ENCODE peak calls at places on chromosomes 6 and 20, in seven cellular contexts. D, T, L, R, Q, X and M are unnamed samples.
A peak's percentile ranks its signal among the peaks of the same experiment; 100 is the strongest.

GRCh38 chr6:132401120-132401940 is at the start of gene MOXD1:
- DNase-seq in D (peak; percentile 64), Q (peak; percentile 41), R (peak; percentile 72), T (peak; percentile 43), X (peak; percentile 45), L (peak; percentile 72), M (peak; percentile 78)

GRCh38 chr20:36214684-36215256 is 21.5 kb upstream of the AAR2 start:
- DNase-seq in X (no peak), D (no peak), T (peak; percentile 34), R (peak; percentile 60), L (peak; percentile 43), Q (peak; percentile 50), M (peak; percentile 67)

GRCh38 chr6:150016324-150017185 is 8.8 kb downstream of the RAET1L start:
- DNase-seq in Q (peak; percentile 71), D (peak; percentile 51), R (peak; percentile 62), T (peak; percentile 52), L (no peak), X (peak; percentile 80), M (peak; percentile 76)

GRCh38 chr20:401682-402495 is 6.2 kb upstream of the RBCK1 start:
- DNase-seq in Q (peak; percentile 98), T (no peak), L (no peak), R (no peak), D (no peak), X (no peak), M (no peak)

GRCh38 chr6:152380351-152380767 is 256.8 kb downstream of the SYNE1 start:
- DNase-seq in Q (peak; percentile 55), L (no peak), D (no peak), X (peak; percentile 25), T (peak; percentile 35), R (no peak), M (no peak)

GRCh38 chr6:134287863-134288537 is 29.9 kb downstream of the SGK1 start:
- DNase-seq in L (no peak), D (no peak), R (no peak), T (no peak), Q (no peak), X (no peak), M (no peak)

GRCh38 chr6:37943436-37944058 is 124.0 kb downstream of the ZFAND3 start:
- DNase-seq in L (no peak), X (no peak), D (no peak), Q (peak; percentile 31), T (no peak), R (no peak), M (no peak)

GRCh38 chr6:83467620-83468036 is 36.8 kb upstream of the ME1 start:
- DNase-seq in X (peak; percentile 16), T (no peak), D (no peak), L (no peak), Q (no peak), R (no peak), M (no peak)

GRCh38 chr20:41412324-41412723 is 45.7 kb upstream of the EMILIN3 start:
- DNase-seq in L (no peak), D (no peak), Q (peak; percentile 29), R (no peak), T (no peak), X (no peak), M (no peak)

GRCh38 chr6:21500314-21500713 is 93.2 kb upstream of the SOX4 start:
- DNase-seq in Q (no peak), R (no peak), T (no peak), D (no peak), L (no peak), X (no peak), M (no peak)

GRCh38 chr6:151652338-151652737 is 155.1 kb upstream of the ESR1 start:
- DNase-seq in D (no peak), T (no peak), L (no peak), R (no peak), Q (peak; percentile 79), X (no peak), M (no peak)

GRCh38 chr6:1328129-1328528 is 16.2 kb downstream of the FOXQ1 start:
- DNase-seq in T (no peak), D (no peak), R (no peak), X (no peak), Q (peak; percentile 33), L (no peak), M (no peak)

GRCh38 chr6:158278015-158278414 is 34.2 kb upstream of the TULP4 start:
- DNase-seq in T (no peak), L (no peak), Q (no peak), R (no peak), X (no peak), D (no peak), M (no peak)

GRCh38 chr20:22762576-22763256 is 178.3 kb upstream of the FOXA2 start:
- DNase-seq in L (no peak), Q (peak; percentile 97), R (no peak), T (no peak), X (no peak), D (no peak), M (no peak)

GRCh38 chr6:118080547-118080946 is 173.5 kb downstream of the SLC35F1 start:
- DNase-seq in X (no peak), D (no peak), R (no peak), Q (peak; percentile 3), T (no peak), L (no peak), M (no peak)

DNA sequence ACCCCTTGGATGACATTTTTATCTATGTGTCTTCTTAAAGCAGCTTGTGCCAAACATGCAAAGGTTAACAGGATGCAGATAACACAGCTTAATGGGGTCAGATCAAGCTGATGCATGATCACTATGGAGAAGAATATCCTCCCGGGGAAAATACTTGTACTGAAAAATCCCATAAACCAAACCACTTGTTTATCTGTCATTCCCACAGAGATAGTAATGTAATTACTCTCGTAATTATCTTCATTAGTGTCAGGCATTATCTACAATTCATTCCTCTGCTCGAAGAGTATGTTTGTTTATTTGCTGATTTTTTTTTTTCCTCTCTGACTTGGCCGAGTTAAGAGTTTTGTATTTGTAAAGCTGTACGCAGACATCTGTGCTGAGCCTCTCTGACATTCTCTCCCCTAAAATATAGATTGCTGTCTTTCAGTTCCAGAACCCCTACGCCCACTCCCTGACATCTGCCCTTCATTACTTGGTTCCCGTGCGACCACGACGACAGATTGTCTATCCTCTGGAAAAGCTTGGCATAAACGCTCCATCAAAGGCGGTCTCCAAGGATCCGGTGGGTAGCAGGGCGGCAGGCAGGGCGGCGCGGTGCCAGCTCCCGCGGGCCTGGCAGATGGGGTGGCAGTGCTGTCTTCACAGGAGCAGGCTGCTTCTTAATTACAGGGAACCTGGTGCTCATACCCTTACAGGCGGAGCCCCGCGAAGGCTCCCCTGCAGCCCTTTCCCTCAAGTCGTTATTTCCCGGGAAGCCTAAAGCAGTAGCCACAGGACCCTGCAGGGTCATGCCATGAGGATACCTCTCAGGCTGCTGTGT is 147.2 kb downstream of the CFAP61 start:
- DNase-seq in Q (no peak), R (no peak), T (no peak), D (no peak), L (no peak), X (no peak), M (no peak)
- TF ChIP-seq CTCF in Q (no peak), R (no peak), T (no peak), D (no peak), L (no peak), X (no peak), M (no peak)

GRCh38 chr6:169933839-169934698 is 182.6 kb downstream of the ERMARD start:
- DNase-seq in L (no peak), D (peak; percentile 73), X (peak; percentile 94), Q (no peak), T (no peak), R (no peak), M (no peak)

GRCh38 chr6:169931223-169931760 is 179.9 kb downstream of the ERMARD start:
- DNase-seq in Q (no peak), L (no peak), X (no peak), D (no peak), T (no peak), R (no peak), M (no peak)

GRCh38 chr6:169932491-169932890 is 181.1 kb downstream of the ERMARD start:
- DNase-seq in T (no peak), R (no peak), L (no peak), D (no peak), X (no peak), Q (peak; percentile 6), M (no peak)

GRCh38 chr6:169933251-169933821 is 181.9 kb downstream of the ERMARD start:
- DNase-seq in T (no peak), L (no peak), D (no peak), Q (peak; percentile 28), R (no peak), X (peak; percentile 66), M (no peak)

DNA sequence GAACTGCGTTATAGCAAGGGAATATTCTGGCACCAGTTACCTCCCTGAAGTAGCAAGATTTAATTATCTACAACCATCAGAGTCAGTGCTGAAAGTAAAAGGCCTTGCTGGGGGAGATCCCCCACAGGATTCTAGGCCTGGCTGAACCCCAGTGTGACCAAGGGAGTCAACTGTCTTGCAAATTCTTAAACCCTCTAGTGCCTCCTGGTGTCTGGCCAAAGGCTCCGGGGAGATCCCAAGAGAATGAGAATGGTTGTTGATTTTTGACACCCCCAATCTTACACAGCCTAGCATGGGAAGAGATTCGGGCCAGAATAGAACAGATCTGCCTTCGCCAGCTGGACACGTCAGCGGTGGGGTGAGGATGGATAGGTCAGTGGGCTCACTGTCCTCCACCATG is 179.4 kb downstream of the ERMARD start:
- DNase-seq in D (no peak), X (no peak), L (no peak), R (no peak), T (no peak), Q (peak; percentile 16), M (no peak)
- TF ChIP-seq CTCF in D (no peak), X (no peak), L (no peak), R (no peak), T (no peak), Q (peak; percentile 18), M (no peak)

GRCh38 chr6:43575772-43576551 is at the start of the genes POLH and XPO5:
- DNase-seq in R (peak; percentile 98), T (peak; percentile 95), L (peak; percentile 92), X (peak; percentile 93), D (peak; percentile 84), Q (peak; percentile 96), M (peak; percentile 98)
- TF ChIP-seq CTCF in R (peak; percentile 17), T (peak; percentile 28), L (no peak), X (no peak), D (no peak), Q (no peak), M (no peak)

GRCh38 chr6:123454448-123454847 is 182.3 kb downstream of the TRDN start:
- DNase-seq in T (no peak), Q (no peak), X (no peak), L (no peak), D (no peak), R (no peak), M (no peak)
- TF ChIP-seq CTCF in T (no peak), Q (no peak), X (no peak), L (no peak), D (no peak), R (no peak), M (no peak)

GRCh38 chr6:42744351-42744890 is 1.5 kb downstream of the TBCC start:
- DNase-seq in L (no peak), Q (peak; percentile 35), X (no peak), T (no peak), R (no peak), D (no peak), M (no peak)
- TF ChIP-seq CTCF in L (no peak), Q (no peak), X (no peak), T (no peak), R (no peak), D (no peak), M (no peak)

DNA sequence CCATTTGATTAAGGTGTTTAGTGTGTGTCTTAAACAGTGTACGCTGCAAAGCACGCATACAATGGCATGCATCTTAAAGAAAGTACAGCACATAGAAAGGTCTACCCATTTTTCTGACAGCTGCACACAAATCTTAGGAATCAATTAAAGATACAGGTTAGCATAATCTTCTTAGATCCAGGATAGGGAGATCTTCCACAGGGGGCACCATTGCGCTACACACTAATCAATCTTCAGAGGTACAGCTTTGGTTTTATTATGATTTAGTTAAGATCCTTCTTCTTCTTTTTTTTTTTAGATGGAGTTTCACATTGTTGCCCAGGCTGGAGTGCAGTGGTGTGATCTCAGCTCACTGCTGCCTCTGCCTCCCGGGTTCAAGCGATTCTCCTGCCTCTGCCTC is 63.7 kb upstream of the BEND3 start:
- DNase-seq in R (no peak), X (no peak), T (no peak), Q (peak; percentile 39), L (peak; percentile 17), D (no peak), M (no peak)
- TF ChIP-seq CTCF in R (no peak), X (no peak), T (peak; percentile 8), Q (peak; percentile 40), L (no peak), D (no peak), M (no peak)